ENCODE peak calls at places on chromosomes 3 and 15, in four cellular contexts. Z is activated CD8-positive, alpha-beta memory T cell treated with anti-CD3 and anti-CD28 coated beads, Interleukin-2, amount 10 ng/mL, durations not matched to agents 7 days and 5 days; D is PC-3; C is mesothelial cell of epicardium. R is an unnamed sample.
A peak's percentile ranks its signal among the peaks of the same experiment; 100 is the strongest.

GRCh38 chr3:26437678-26438077 is 184.9 kb upstream of the LRRC3B start:
- DNase-seq in Z (no peak), D (peak; percentile 2), C (no peak), R (no peak)

GRCh38 chr3:127974226-127974625 is 59.2 kb downstream of the KBTBD12 start:
- DNase-seq in Z (no peak), D (no peak), C (no peak), R (no peak)

GRCh38 chr3:112399064-112399463 is 66.1 kb downstream of the CD200 start:
- DNase-seq in Z (no peak), D (no peak), C (no peak), R (no peak)

GRCh38 chr3:108441528-108441927 is 68.9 kb downstream of the MYH15 start:
- DNase-seq in Z (no peak), D (no peak), C (no peak), R (no peak)

GRCh38 chr15:35455201-35455600 is 90.8 kb downstream of the DPH6 start:
- DNase-seq in Z (no peak), D (no peak), C (no peak), R (no peak)

GRCh38 chr15:62503451-62503850 is 338.4 kb upstream of the C2CD4B start:
- DNase-seq in Z (no peak), D (no peak), C (no peak), R (peak; percentile 21)

GRCh38 chr15:86178845-86179244 is 99.2 kb downstream of the AGBL1 start:
- DNase-seq in Z (no peak), D (no peak), C (no peak), R (no peak)

GRCh38 chr3:56309465-56309864 is 158.8 kb downstream of the ERC2 start:
- DNase-seq in Z (no peak), D (no peak), C (no peak), R (no peak)

GRCh38 chr3:53628546-53629395 is 134.4 kb downstream of the CACNA1D start:
- DNase-seq in Z (no peak), D (no peak), C (no peak), R (no peak)

GRCh38 chr3:4271834-4272233 is 31.3 kb upstream of the SETMAR start:
- DNase-seq in Z (no peak), D (peak; percentile 68), C (no peak), R (no peak)

GRCh38 chr3:4493931-4494806 is 1.0 kb downstream of the ITPR1 start:
- DNase-seq in Z (no peak), D (peak; percentile 37), C (no peak), R (no peak)

GRCh38 chr3:121529308-121529707 is 16.5 kb downstream of the POLQ start:
- DNase-seq in Z (no peak), D (peak; percentile 23), C (no peak), R (no peak)

GRCh38 chr3:34012102-34012461 is 213.7 kb downstream of the PDCD6IP start:
- DNase-seq in Z (no peak), D (peak; percentile 98), C (no peak), R (peak; percentile 95)

GRCh38 chr15:44738340-44738984 is 2.1 kb downstream of the TRIM69 start:
- DNase-seq in Z (no peak), D (peak; percentile 87), C (no peak), R (no peak)

GRCh38 chr3:53045107-53045783 is 628 bp downstream of the SFMBT1 start:
- DNase-seq in Z (peak; percentile 58), D (peak; percentile 64), C (peak; percentile 52), R (no peak)

GRCh38 chr15:48703544-48703943 is 58.0 kb upstream of the FBN1 start:
- DNase-seq in Z (no peak), D (peak; percentile 14), C (no peak), R (peak; percentile 82)

GRCh38 chr15:77579498-77580188 is 53.1 kb downstream of the LINGO1 start:
- DNase-seq in Z (no peak), D (no peak), C (no peak), R (no peak)

GRCh38 chr3:65996605-65997004 is 42.1 kb downstream of the MAGI1 start:
- DNase-seq in Z (no peak), D (peak; percentile 18), C (peak; percentile 39), R (no peak)

GRCh38 chr15:73114064-73114463 is 61.8 kb downstream of the NEO1 start:
- DNase-seq in Z (no peak), D (no peak), C (no peak), R (no peak)

GRCh38 chr15:69735126-69735525 is 282.5 kb downstream of the RPLP1 start:
- DNase-seq in Z (no peak), D (no peak), C (peak; percentile 61), R (peak; percentile 44)

GRCh38 chr3:48473617-48473952 is 27.0 kb downstream of the ATRIP start:
- DNase-seq in Z (no peak), D (no peak), C (no peak), R (no peak)

GRCh38 chr15:52496776-52497470 is 31.8 kb downstream of the MYO5A start:
- DNase-seq in Z (no peak), D (peak; percentile 68), C (no peak), R (no peak)

GRCh38 chr3:50359760-50360110 is 414 bp upstream of the TMEM115 start:
- DNase-seq in Z (no peak), D (no peak), C (no peak), R (no peak)

GRCh38 chr15:90191795-90192494 is 9.2 kb upstream of the SEMA4B start:
- DNase-seq in Z (no peak), D (no peak), C (no peak), R (no peak)

GRCh38 chr15:80695099-80695910 is at the start of gene ABHD17C:
- DNase-seq in Z (peak; percentile 47), D (peak; percentile 64), C (peak; percentile 73), R (no peak)

GRCh38 chr15:93173369-93173768 is 84.4 kb upstream of the RGMA start:
- DNase-seq in Z (no peak), D (peak; percentile 63), C (no peak), R (peak; percentile 11)

GRCh38 chr3:15011174-15011573 is 53.9 kb downstream of the MRPS25 start:
- DNase-seq in Z (no peak), D (no peak), C (no peak), R (no peak)

GRCh38 chr3:24963762-24964625 is 464.1 kb upstream of the RARB start:
- DNase-seq in Z (no peak), D (peak; percentile 48), C (no peak), R (peak; percentile 3)